ENCODE peak calls at places on chromosomes 12 and 14, in five cellular contexts. One of them, this sample, is unnamed.

GRCh38 chr12:53596920-53597363 is 29.2 kb downstream of the ATF7 start:
- DNase-seq in activated CD8-positive, alpha-beta memory T cell treated with anti-CD3 and anti-CD28 coated beads for 48 hours: no peak
- DNase-seq in brain microvascular endothelial cell: peak; percentile 29
- DNase-seq in memory B cell: no peak
- DNase-seq in D341Med: no peak
- DNase-seq in this sample: no peak

GRCh38 chr12:2507811-2508210 is 287.0 kb upstream of the FKBP4 start:
- DNase-seq in D341Med: no peak
- DNase-seq in memory B cell: no peak
- DNase-seq in brain microvascular endothelial cell: no peak
- DNase-seq in activated CD8-positive, alpha-beta memory T cell treated with anti-CD3 and anti-CD28 coated beads for 48 hours: no peak
- DNase-seq in this sample: no peak

GRCh38 chr14:38357557-38357956 is 101.7 kb upstream of the CLEC14A start:
- DNase-seq in activated CD8-positive, alpha-beta memory T cell treated with anti-CD3 and anti-CD28 coated beads for 48 hours: no peak
- DNase-seq in D341Med: no peak
- DNase-seq in brain microvascular endothelial cell: peak; percentile 59
- DNase-seq in memory B cell: no peak
- DNase-seq in this sample: no peak

GRCh38 chr12:57754411-57755193 is at the start of gene MARCHF9:
- DNase-seq in activated CD8-positive, alpha-beta memory T cell treated with anti-CD3 and anti-CD28 coated beads for 48 hours: peak; percentile 41
- DNase-seq in D341Med: peak; percentile 85
- DNase-seq in memory B cell: peak; percentile 60
- DNase-seq in brain microvascular endothelial cell: no peak
- DNase-seq in this sample: peak; percentile 66

GRCh38 chr12:92107621-92108131 is 38.0 kb downstream of the BTG1 start:
- DNase-seq in brain microvascular endothelial cell: no peak
- DNase-seq in D341Med: peak; percentile 30
- DNase-seq in activated CD8-positive, alpha-beta memory T cell treated with anti-CD3 and anti-CD28 coated beads for 48 hours: no peak
- DNase-seq in memory B cell: no peak
- DNase-seq in this sample: no peak

GRCh38 chr12:122610911-122611310 is 83.9 kb downstream of the KNTC1 start:
- DNase-seq in memory B cell: no peak
- DNase-seq in D341Med: no peak
- DNase-seq in brain microvascular endothelial cell: no peak
- DNase-seq in activated CD8-positive, alpha-beta memory T cell treated with anti-CD3 and anti-CD28 coated beads for 48 hours: no peak
- DNase-seq in this sample: no peak

GRCh38 chr12:86774841-86775386 is 518.7 kb upstream of the MGAT4C start:
- DNase-seq in brain microvascular endothelial cell: no peak
- DNase-seq in activated CD8-positive, alpha-beta memory T cell treated with anti-CD3 and anti-CD28 coated beads for 48 hours: no peak
- DNase-seq in memory B cell: no peak
- DNase-seq in D341Med: no peak
- DNase-seq in this sample: no peak

GRCh38 chr12:42766754-42767153 is 177.2 kb upstream of the PRICKLE1 start:
- DNase-seq in D341Med: no peak
- DNase-seq in activated CD8-positive, alpha-beta memory T cell treated with anti-CD3 and anti-CD28 coated beads for 48 hours: no peak
- DNase-seq in brain microvascular endothelial cell: no peak
- DNase-seq in memory B cell: no peak
- DNase-seq in this sample: no peak

GRCh38 chr14:47675489-47676300 is at the start of gene MDGA2:
- DNase-seq in brain microvascular endothelial cell: peak; percentile 26
- DNase-seq in memory B cell: no peak
- DNase-seq in activated CD8-positive, alpha-beta memory T cell treated with anti-CD3 and anti-CD28 coated beads for 48 hours: no peak
- DNase-seq in D341Med: peak; percentile 78
- DNase-seq in this sample: no peak

GRCh38 chr12:119229837-119230236 is 51.1 kb downstream of the HSPB8 start:
- DNase-seq in D341Med: peak; percentile 84
- DNase-seq in activated CD8-positive, alpha-beta memory T cell treated with anti-CD3 and anti-CD28 coated beads for 48 hours: no peak
- DNase-seq in memory B cell: no peak
- DNase-seq in brain microvascular endothelial cell: peak; percentile 66
- DNase-seq in this sample: no peak

GRCh38 chr12:101111441-101111840 is 98.6 kb downstream of the SLC5A8 start:
- DNase-seq in activated CD8-positive, alpha-beta memory T cell treated with anti-CD3 and anti-CD28 coated beads for 48 hours: no peak
- DNase-seq in brain microvascular endothelial cell: no peak
- DNase-seq in D341Med: no peak
- DNase-seq in memory B cell: no peak
- DNase-seq in this sample: no peak

GRCh38 chr12:11902525-11902875 is 168.2 kb upstream of the BCL2L14 start:
- DNase-seq in memory B cell: no peak
- DNase-seq in activated CD8-positive, alpha-beta memory T cell treated with anti-CD3 and anti-CD28 coated beads for 48 hours: no peak
- DNase-seq in D341Med: no peak
- DNase-seq in brain microvascular endothelial cell: no peak
- DNase-seq in this sample: no peak

GRCh38 chr14:89004195-89004594 is 179.7 kb downstream of the TTC8 start:
- DNase-seq in memory B cell: no peak
- DNase-seq in D341Med: no peak
- DNase-seq in brain microvascular endothelial cell: peak; percentile 25
- DNase-seq in activated CD8-positive, alpha-beta memory T cell treated with anti-CD3 and anti-CD28 coated beads for 48 hours: no peak
- DNase-seq in this sample: no peak

GRCh38 chr12:48004039-48004940 is at the start of gene COL2A1:
- DNase-seq in activated CD8-positive, alpha-beta memory T cell treated with anti-CD3 and anti-CD28 coated beads for 48 hours: no peak
- DNase-seq in brain microvascular endothelial cell: no peak
- DNase-seq in D341Med: peak; percentile 69
- DNase-seq in memory B cell: no peak
- DNase-seq in this sample: no peak

GRCh38 chr12:13093191-13093849 is 10.1 kb downstream of the GSG1 start:
- DNase-seq in D341Med: peak; percentile 64
- DNase-seq in activated CD8-positive, alpha-beta memory T cell treated with anti-CD3 and anti-CD28 coated beads for 48 hours: no peak
- DNase-seq in memory B cell: no peak
- DNase-seq in brain microvascular endothelial cell: no peak
- DNase-seq in this sample: no peak

This sample was measured in activated B cell treated with CpG ODN at 0.5 μM for 24 hours.